ENCODE peak calls at places on chromosomes 5 and 9, in ten cellular contexts. One of them, this sample, is unnamed.

GRCh38 chr9:134322781-134323241 is 3.4 kb upstream of the RXRA start:
- DNase-seq in HCT116: no peak
- DNase-seq in sigmoid colon: peak
- DNase-seq in HepG2: no peak
- DNase-seq in uterus: no peak
- DNase-seq in A549: no peak
- DNase-seq in suprapubic skin: no peak
- DNase-seq in vagina: no peak
- DNase-seq in right lobe of liver: no peak
- DNase-seq in spleen: peak
- DNase-seq in this sample: no peak

GRCh38 chr9:136533775-136534157 is 12.1 kb downstream of the NOTCH1 start:
- DNase-seq in HCT116: no peak
- DNase-seq in sigmoid colon: no peak
- DNase-seq in HepG2: no peak
- DNase-seq in uterus: no peak
- DNase-seq in A549: no peak
- DNase-seq in suprapubic skin: no peak
- DNase-seq in vagina: no peak
- DNase-seq in right lobe of liver: no peak
- DNase-seq in spleen: peak
- DNase-seq in this sample: no peak

GRCh38 chr5:34929720-34930526 is 564 bp downstream of the DNAJC21 start:
- DNase-seq in HCT116: peak
- DNase-seq in sigmoid colon: peak
- DNase-seq in HepG2: peak
- DNase-seq in uterus: peak
- DNase-seq in A549: peak
- DNase-seq in suprapubic skin: peak
- DNase-seq in vagina: peak
- DNase-seq in right lobe of liver: peak
- DNase-seq in spleen: peak
- DNase-seq in this sample: peak

GRCh38 chr5:54676466-54676865 is 158.9 kb downstream of the SNX18 start:
- DNase-seq in HCT116: no peak
- DNase-seq in sigmoid colon: no peak
- DNase-seq in HepG2: no peak
- DNase-seq in uterus: no peak
- DNase-seq in A549: no peak
- DNase-seq in suprapubic skin: no peak
- DNase-seq in vagina: peak
- DNase-seq in right lobe of liver: no peak
- DNase-seq in spleen: no peak
- DNase-seq in this sample: peak

GRCh38 chr5:113166710-113167366 is 190.2 kb downstream of the DCP2 start:
- DNase-seq in HCT116: peak
- DNase-seq in sigmoid colon: no peak
- DNase-seq in HepG2: peak
- DNase-seq in uterus: no peak
- DNase-seq in A549: peak
- DNase-seq in suprapubic skin: no peak
- DNase-seq in vagina: no peak
- DNase-seq in right lobe of liver: no peak
- DNase-seq in spleen: no peak
- DNase-seq in this sample: peak

GRCh38 chr9:32483343-32483742 is 42.7 kb downstream of the RIGI start:
- DNase-seq in HCT116: no peak
- DNase-seq in sigmoid colon: no peak
- DNase-seq in HepG2: no peak
- DNase-seq in uterus: no peak
- DNase-seq in A549: no peak
- DNase-seq in suprapubic skin: no peak
- DNase-seq in vagina: no peak
- DNase-seq in right lobe of liver: no peak
- DNase-seq in spleen: no peak
- DNase-seq in this sample: no peak

GRCh38 chr9:21504894-21505293 is 22.8 kb upstream of the IFNE start:
- DNase-seq in HCT116: no peak
- DNase-seq in sigmoid colon: no peak
- DNase-seq in HepG2: no peak
- DNase-seq in uterus: no peak
- DNase-seq in A549: no peak
- DNase-seq in suprapubic skin: no peak
- DNase-seq in vagina: no peak
- DNase-seq in right lobe of liver: no peak
- DNase-seq in spleen: no peak
- DNase-seq in this sample: no peak

GRCh38 chr5:61734001-61734400 is 401.9 kb downstream of the ZSWIM6 start:
- DNase-seq in HCT116: no peak
- DNase-seq in sigmoid colon: no peak
- DNase-seq in HepG2: no peak
- DNase-seq in uterus: no peak
- DNase-seq in A549: no peak
- DNase-seq in suprapubic skin: no peak
- DNase-seq in vagina: no peak
- DNase-seq in right lobe of liver: no peak
- DNase-seq in spleen: no peak
- DNase-seq in this sample: no peak

DNA sequence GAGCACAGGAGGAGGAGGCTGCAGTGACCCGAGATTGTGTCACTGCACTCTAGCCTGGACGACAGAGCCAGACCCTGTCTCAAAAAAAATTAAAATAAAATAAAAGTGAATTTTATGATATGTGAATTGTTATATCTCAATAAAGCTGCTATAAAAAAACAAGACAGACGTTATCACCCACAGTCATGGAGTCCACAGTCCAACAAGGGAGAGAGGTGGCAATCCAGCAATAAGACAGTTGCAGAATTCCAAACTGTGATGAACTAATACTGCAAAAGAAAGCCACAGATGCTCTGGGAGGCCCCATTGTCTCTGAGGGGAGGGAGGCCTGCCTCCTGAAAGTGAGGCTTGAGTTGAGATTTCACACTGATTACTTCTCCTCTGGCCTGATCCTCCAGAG is 28.1 kb downstream of the CCNJL start:
- DNase-seq in HCT116: no peak
- DNase-seq in sigmoid colon: no peak
- DNase-seq in HepG2: no peak
- DNase-seq in uterus: no peak
- DNase-seq in A549: no peak
- DNase-seq in suprapubic skin: no peak
- DNase-seq in vagina: no peak
- DNase-seq in right lobe of liver: no peak
- DNase-seq in spleen: no peak
- DNase-seq in this sample: no peak
- TF ChIP-seq POLR2A in HCT116: no peak
- TF ChIP-seq POLR2A in sigmoid colon: no peak
- TF ChIP-seq POLR2A in HepG2: no peak
- TF ChIP-seq POLR2A in uterus: no peak
- TF ChIP-seq POLR2A in A549: no peak
- TF ChIP-seq POLR2A in suprapubic skin: no peak
- TF ChIP-seq POLR2A in vagina: no peak
- TF ChIP-seq POLR2A in right lobe of liver: no peak
- TF ChIP-seq POLR2A in spleen: no peak
- TF ChIP-seq POLR2A in this sample: no peak

GRCh38 chr9:78573205-78573604 is 276.3 kb downstream of the PSAT1 start:
- DNase-seq in HCT116: no peak
- DNase-seq in sigmoid colon: no peak
- DNase-seq in HepG2: no peak
- DNase-seq in uterus: no peak
- DNase-seq in A549: no peak
- DNase-seq in suprapubic skin: no peak
- DNase-seq in vagina: no peak
- DNase-seq in right lobe of liver: no peak
- DNase-seq in spleen: no peak
- DNase-seq in this sample: no peak

GRCh38 chr9:78575791-78576190 is 278.9 kb downstream of the PSAT1 start:
- DNase-seq in HCT116: no peak
- DNase-seq in sigmoid colon: no peak
- DNase-seq in HepG2: no peak
- DNase-seq in uterus: no peak
- DNase-seq in A549: no peak
- DNase-seq in suprapubic skin: no peak
- DNase-seq in vagina: no peak
- DNase-seq in right lobe of liver: no peak
- DNase-seq in spleen: no peak
- DNase-seq in this sample: no peak

GRCh38 chr9:78573669-78574068 is 276.7 kb downstream of the PSAT1 start:
- DNase-seq in HCT116: no peak
- DNase-seq in sigmoid colon: no peak
- DNase-seq in HepG2: no peak
- DNase-seq in uterus: no peak
- DNase-seq in A549: no peak
- DNase-seq in suprapubic skin: no peak
- DNase-seq in vagina: no peak
- DNase-seq in right lobe of liver: no peak
- DNase-seq in spleen: no peak
- DNase-seq in this sample: no peak

GRCh38 chr9:78575041-78575440 is 278.1 kb downstream of the PSAT1 start:
- DNase-seq in HCT116: no peak
- DNase-seq in sigmoid colon: no peak
- DNase-seq in HepG2: no peak
- DNase-seq in uterus: no peak
- DNase-seq in A549: no peak
- DNase-seq in suprapubic skin: no peak
- DNase-seq in vagina: no peak
- DNase-seq in right lobe of liver: no peak
- DNase-seq in spleen: no peak
- DNase-seq in this sample: no peak

GRCh38 chr9:78574354-78575036 is 277.6 kb downstream of the PSAT1 start:
- DNase-seq in HCT116: no peak
- DNase-seq in sigmoid colon: no peak
- DNase-seq in HepG2: no peak
- DNase-seq in uterus: no peak
- DNase-seq in A549: no peak
- DNase-seq in suprapubic skin: no peak
- DNase-seq in vagina: no peak
- DNase-seq in right lobe of liver: no peak
- DNase-seq in spleen: no peak
- DNase-seq in this sample: no peak
- H3K4me3 ChIP-seq in HCT116: no peak
- H3K4me3 ChIP-seq in sigmoid colon: no peak
- H3K4me3 ChIP-seq in HepG2: no peak
- H3K4me3 ChIP-seq in uterus: no peak
- H3K4me3 ChIP-seq in A549: no peak
- H3K4me3 ChIP-seq in suprapubic skin: no peak
- H3K4me3 ChIP-seq in vagina: no peak
- H3K4me3 ChIP-seq in right lobe of liver: no peak
- H3K4me3 ChIP-seq in spleen: no peak
- H3K4me3 ChIP-seq in this sample: no peak

DNA sequence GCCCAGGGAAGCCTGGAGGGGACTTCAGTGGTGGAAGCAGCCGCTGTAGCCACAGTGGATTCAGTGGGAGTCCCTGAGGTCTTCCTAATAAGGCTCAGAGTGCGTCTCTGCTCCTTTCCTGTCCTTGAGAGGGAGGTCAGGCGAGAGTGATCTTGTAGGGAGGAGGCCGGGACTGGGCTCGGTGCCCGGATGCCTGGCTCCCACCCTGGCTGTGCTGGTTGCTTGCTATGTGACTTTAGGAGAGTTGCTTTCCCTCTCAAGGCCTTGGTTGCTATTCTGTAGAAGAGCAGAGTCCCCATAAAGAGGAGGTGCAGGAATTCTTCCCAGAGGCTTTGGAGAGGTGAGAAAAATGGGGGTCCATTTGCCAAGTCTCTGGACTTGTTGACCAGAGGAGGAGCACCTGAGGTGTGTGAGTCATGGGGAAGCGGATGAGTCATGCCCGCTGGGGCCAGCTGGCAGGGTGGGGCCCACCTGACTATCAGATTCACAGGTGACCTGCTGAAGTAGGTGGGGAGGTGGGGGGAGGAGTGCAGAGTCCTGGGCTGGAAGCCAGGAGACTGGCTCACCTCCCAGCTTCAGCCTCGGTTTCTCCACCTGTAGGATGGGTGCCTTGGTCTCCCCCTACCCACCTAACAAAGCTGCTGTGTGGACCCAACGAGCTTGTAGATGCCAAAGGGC is 13.8 kb downstream of the GSN start:
- DNase-seq in HCT116: peak
- DNase-seq in sigmoid colon: peak
- DNase-seq in HepG2: peak
- DNase-seq in uterus: peak
- DNase-seq in A549: peak
- DNase-seq in suprapubic skin: peak
- DNase-seq in vagina: no peak
- DNase-seq in right lobe of liver: peak
- DNase-seq in spleen: peak
- DNase-seq in this sample: peak
- TF ChIP-seq POLR2A in HCT116: no peak
- TF ChIP-seq POLR2A in sigmoid colon: no peak
- TF ChIP-seq POLR2A in HepG2: no peak
- TF ChIP-seq POLR2A in uterus: no peak
- TF ChIP-seq POLR2A in A549: no peak
- TF ChIP-seq POLR2A in suprapubic skin: no peak
- TF ChIP-seq POLR2A in vagina: no peak
- TF ChIP-seq POLR2A in right lobe of liver: no peak
- TF ChIP-seq POLR2A in spleen: no peak
- TF ChIP-seq POLR2A in this sample: no peak

GRCh38 chr5:139711067-139711851 is 63.1 kb downstream of the CXXC5 start:
- DNase-seq in HCT116: no peak
- DNase-seq in sigmoid colon: no peak
- DNase-seq in HepG2: no peak
- DNase-seq in uterus: no peak
- DNase-seq in A549: peak
- DNase-seq in suprapubic skin: no peak
- DNase-seq in vagina: no peak
- DNase-seq in right lobe of liver: peak
- DNase-seq in spleen: peak
- DNase-seq in this sample: peak

GRCh38 chr5:139708877-139709586 is 60.9 kb downstream of the CXXC5 start:
- DNase-seq in HCT116: no peak
- DNase-seq in sigmoid colon: peak
- DNase-seq in HepG2: peak
- DNase-seq in uterus: peak
- DNase-seq in A549: no peak
- DNase-seq in suprapubic skin: no peak
- DNase-seq in vagina: no peak
- DNase-seq in right lobe of liver: peak
- DNase-seq in spleen: peak
- DNase-seq in this sample: peak

GRCh38 chr5:139710370-139711066 is 62.4 kb downstream of the CXXC5 start:
- DNase-seq in HCT116: no peak
- DNase-seq in sigmoid colon: peak
- DNase-seq in HepG2: peak
- DNase-seq in uterus: peak
- DNase-seq in A549: peak
- DNase-seq in suprapubic skin: no peak
- DNase-seq in vagina: peak
- DNase-seq in right lobe of liver: peak
- DNase-seq in spleen: peak
- DNase-seq in this sample: peak

GRCh38 chr5:139709587-139710369 is 61.6 kb downstream of the CXXC5 start:
- DNase-seq in HCT116: no peak
- DNase-seq in sigmoid colon: no peak
- DNase-seq in HepG2: no peak
- DNase-seq in uterus: no peak
- DNase-seq in A549: no peak
- DNase-seq in suprapubic skin: no peak
- DNase-seq in vagina: no peak
- DNase-seq in right lobe of liver: peak
- DNase-seq in spleen: peak
- DNase-seq in this sample: no peak

DNA sequence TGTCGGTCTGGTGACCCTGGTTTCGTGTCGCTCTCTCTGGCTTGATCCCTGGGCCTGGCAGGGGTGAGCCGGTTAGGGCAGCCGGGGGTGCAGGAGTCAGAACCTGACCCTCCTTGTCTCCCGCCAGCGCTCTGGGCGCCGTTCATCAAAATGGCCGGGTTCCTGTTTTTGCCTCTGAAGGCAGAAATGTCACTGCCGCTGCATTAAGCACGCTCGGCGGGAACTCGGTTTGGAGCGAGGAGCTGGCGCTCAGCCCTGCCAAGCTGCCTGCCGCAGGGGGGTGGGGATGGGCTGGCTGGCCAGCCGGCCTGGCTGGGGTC is 63.7 kb downstream of the CXXC5 start:
- DNase-seq in HCT116: no peak
- DNase-seq in sigmoid colon: peak
- DNase-seq in HepG2: no peak
- DNase-seq in uterus: no peak
- DNase-seq in A549: no peak
- DNase-seq in suprapubic skin: no peak
- DNase-seq in vagina: no peak
- DNase-seq in right lobe of liver: no peak
- DNase-seq in spleen: peak
- DNase-seq in this sample: no peak
- H3K4me3 ChIP-seq in HCT116: no peak
- H3K4me3 ChIP-seq in sigmoid colon: no peak
- H3K4me3 ChIP-seq in HepG2: no peak
- H3K4me3 ChIP-seq in uterus: no peak
- H3K4me3 ChIP-seq in A549: peak
- H3K4me3 ChIP-seq in suprapubic skin: peak
- H3K4me3 ChIP-seq in vagina: peak
- H3K4me3 ChIP-seq in right lobe of liver: no peak
- H3K4me3 ChIP-seq in spleen: no peak
- H3K4me3 ChIP-seq in this sample: no peak

This sample was measured in IMR-90.